ENCODE peak calls at places on chromosomes 13 and 19, in eight cellular contexts. T is cardiac muscle cell, G is fibroblast of pulmonary artery, V is foreskin fibroblast, B is AG10803, D is fibroblast of lung, J is psoas muscle, O is WTC11. F is an unnamed sample.

GRCh38 chr13:111521691-111522229 is 201.3 kb downstream of the TEX29 start:
- DNase-seq in T (no peak), O (no peak), B (no peak), D (no peak), J (no peak), G (no peak), V (no peak), F (peak; percentile 51)

GRCh38 chr13:113542751-113543424 is 41.7 kb upstream of the TFDP1 start:
- DNase-seq in O (no peak), G (no peak), J (peak; percentile 29), B (no peak), T (no peak), D (no peak), V (no peak), F (peak; percentile 54)

GRCh38 chr13:95644611-95645052 is at the start of gene DZIP1:
- DNase-seq in D (peak; percentile 88), B (peak; percentile 81), T (peak; percentile 90), G (peak; percentile 88), J (peak; percentile 83), V (peak; percentile 96), O (peak; percentile 92), F (peak; percentile 94)

GRCh38 chr19:41994521-41994971 is 516 bp upstream of the ATP1A3 start:
- DNase-seq in D (no peak), B (no peak), O (no peak), T (no peak), V (no peak), J (no peak), G (no peak), F (no peak)

GRCh38 chr13:44989941-44990340 is 603 bp downstream of the GPALPP1 start:
- DNase-seq in V (peak; percentile 15), J (no peak), T (peak; percentile 6), D (no peak), G (no peak), B (peak; percentile 3), O (no peak), F (no peak)

GRCh38 chr13:102122147-102122546 is 279.7 kb downstream of the FGF14 start:
- DNase-seq in B (no peak), T (no peak), V (no peak), J (no peak), O (no peak), D (no peak), G (no peak), F (no peak)

GRCh38 chr19:56403261-56403660 is 871 bp upstream of the ZNF583 start:
- DNase-seq in V (peak; percentile 30), T (peak; percentile 1), J (no peak), D (peak; percentile 40), O (no peak), G (peak; percentile 22), B (peak; percentile 0), F (no peak)

GRCh38 chr19:46838160-46838559 is 12.5 kb downstream of the AP2S1 start:
- DNase-seq in V (no peak), J (no peak), T (no peak), O (no peak), B (no peak), D (no peak), G (no peak), F (no peak)

GRCh38 chr19:38304866-38305429 is 897 bp downstream of the C19orf33 start:
- DNase-seq in B (no peak), V (no peak), O (peak; percentile 90), D (peak; percentile 36), T (peak; percentile 92), J (no peak), G (no peak), F (no peak)

GRCh38 chr13:113656831-113657671 is 947 bp downstream of the ATP4B start:
- DNase-seq in O (peak; percentile 13), D (no peak), J (peak; percentile 44), B (no peak), T (no peak), V (no peak), G (no peak), F (peak; percentile 86)

GRCh38 chr19:12665281-12665573 is 1.3 kb downstream of the MAN2B1 start:
- DNase-seq in G (no peak), T (no peak), O (no peak), J (peak; percentile 69), B (no peak), V (no peak), D (no peak), F (no peak)

GRCh38 chr13:66689628-66690027 is 540.5 kb downstream of the PCDH9 start:
- DNase-seq in T (no peak), O (no peak), D (peak; percentile 38), B (no peak), V (peak; percentile 53), J (no peak), G (peak; percentile 71), F (no peak)

GRCh38 chr13:43805071-43805468 is 18.3 kb upstream of the ENOX1 start:
- DNase-seq in O (no peak), T (no peak), G (peak; percentile 73), J (no peak), V (peak; percentile 95), B (peak; percentile 79), D (peak; percentile 92), F (no peak)

GRCh38 chr19:940591-941291 is 14.9 kb downstream of the ARID3A start:
- DNase-seq in V (peak; percentile 74), T (no peak), G (no peak), O (no peak), J (peak; percentile 83), B (no peak), D (peak; percentile 65), F (no peak)

GRCh38 chr13:35791191-35791902 is 314.9 kb upstream of the MAB21L1 start:
- DNase-seq in D (peak; percentile 40), B (peak; percentile 93), G (peak; percentile 84), V (peak; percentile 79), O (no peak), T (no peak), J (no peak), F (no peak)

GRCh38 chr19:51368366-51369282 is at the start of gene CLDND2:
- DNase-seq in B (no peak), J (peak; percentile 47), G (no peak), D (no peak), T (no peak), O (no peak), V (no peak), F (no peak)

GRCh38 chr19:18647371-18647767 is 10.5 kb downstream of the KLHL26 start:
- DNase-seq in G (no peak), J (no peak), D (no peak), O (no peak), T (no peak), V (no peak), B (no peak), F (no peak)

GRCh38 chr19:18645035-18645511 is 8.2 kb downstream of the KLHL26 start:
- DNase-seq in V (no peak), D (peak; percentile 39), O (no peak), T (no peak), G (no peak), B (no peak), J (no peak), F (no peak)

GRCh38 chr19:18646535-18647370 is 9.9 kb downstream of the KLHL26 start:
- DNase-seq in V (no peak), D (no peak), B (no peak), T (no peak), G (no peak), J (no peak), O (no peak), F (no peak)

GRCh38 chr19:18647807-18648206 is 11.0 kb downstream of the KLHL26 start:
- DNase-seq in J (no peak), O (no peak), V (no peak), B (no peak), G (no peak), T (no peak), D (no peak), F (no peak)

GRCh38 chr19:18644144-18645034 is 7.6 kb downstream of the KLHL26 start:
- DNase-seq in T (no peak), J (no peak), G (no peak), V (no peak), B (no peak), D (peak; percentile 49), O (no peak), F (no peak)
- TF ChIP-seq CTCF in T (no peak), J (no peak), G (no peak), V (no peak), B (no peak), D (no peak), O (no peak), F (peak; percentile 17)

GRCh38 chr19:2514981-2515518 is 39.1 kb downstream of the GADD45B start:
- DNase-seq in G (no peak), B (no peak), D (no peak), T (no peak), O (no peak), V (no peak), J (no peak), F (no peak)
- TF ChIP-seq CTCF in G (no peak), B (no peak), D (no peak), T (no peak), O (no peak), V (no peak), J (no peak), F (no peak)

DNA sequence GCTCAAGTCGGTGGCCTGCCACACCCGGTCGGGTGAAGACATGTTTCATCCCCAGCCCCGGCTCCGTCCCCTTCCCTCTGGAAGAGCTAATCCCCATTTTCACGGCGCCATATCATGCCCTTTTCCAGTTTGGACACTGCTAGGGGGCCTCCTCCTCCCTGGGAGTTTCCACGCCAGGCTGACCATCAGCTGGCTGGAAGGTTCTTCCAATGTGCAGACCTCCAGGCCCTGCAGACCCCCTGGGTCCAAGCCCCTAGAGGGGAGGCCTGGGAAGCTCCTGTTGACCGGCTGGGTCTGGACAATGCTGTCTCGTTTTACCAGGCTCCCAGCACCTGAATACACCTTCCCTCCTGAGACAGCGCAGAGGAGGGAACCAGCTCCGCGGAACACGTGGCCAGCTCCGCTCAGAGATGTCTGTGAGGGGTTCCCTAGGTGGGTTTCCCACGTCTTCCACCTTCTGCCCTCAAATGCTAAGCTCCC is 44.7 kb upstream of the RANBP3 start:
- DNase-seq in T (no peak), V (no peak), J (no peak), G (no peak), D (no peak), B (no peak), O (no peak), F (no peak)
- TF ChIP-seq CTCF in T (no peak), V (no peak), J (no peak), G (no peak), D (no peak), B (no peak), O (peak; percentile 14), F (peak; percentile 69)

GRCh38 chr13:29892149-29892548 is 41.7 kb upstream of the UBL3 start:
- DNase-seq in D (no peak), V (no peak), T (no peak), J (no peak), O (no peak), B (no peak), G (no peak), F (no peak)

GRCh38 chr13:29887651-29888050 is 37.2 kb upstream of the UBL3 start:
- DNase-seq in B (no peak), T (no peak), G (no peak), J (no peak), D (no peak), V (no peak), O (no peak), F (no peak)

GRCh38 chr13:29888306-29888705 is 37.9 kb upstream of the UBL3 start:
- DNase-seq in O (no peak), D (no peak), J (no peak), B (peak; percentile 53), G (peak; percentile 34), V (peak; percentile 60), T (no peak), F (no peak)

GRCh38 chr13:29897102-29897501 is 46.7 kb upstream of the UBL3 start:
- DNase-seq in B (no peak), D (peak; percentile 31), J (no peak), T (peak; percentile 58), G (no peak), V (no peak), O (no peak), F (no peak)

GRCh38 chr13:29893438-29893837 is 43.0 kb upstream of the UBL3 start:
- DNase-seq in O (no peak), J (no peak), D (peak; percentile 50), B (peak; percentile 75), V (peak; percentile 84), T (no peak), G (no peak), F (no peak)
- TF ChIP-seq CTCF in O (no peak), J (no peak), D (no peak), B (no peak), V (no peak), T (no peak), G (no peak), F (no peak)